ENCODE peak calls at places on chromosomes 13 and 19, in six cellular contexts. J is DMS79; P is thoracic aorta; E is heart right ventricle; T is naive thymus-derived CD4-positive, alpha-beta T cell; D is COR-L47. V is an unnamed sample.
A peak's percentile ranks its signal among the peaks of the same experiment; 100 is the strongest.

GRCh38 chr13:33205804-33206221 is 79.7 kb downstream of the STARD13 start:
- DNase-seq in E (peak; percentile 39), P (no peak), J (no peak), D (no peak), T (no peak), V (no peak)

GRCh38 chr13:95044452-95045205 is 256.6 kb downstream of the ABCC4 start:
- DNase-seq in T (no peak), E (no peak), P (no peak), D (no peak), J (no peak), V (no peak)

GRCh38 chr19:53612762-53613526 is 18.9 kb upstream of the DPRX start:
- DNase-seq in T (no peak), P (no peak), J (no peak), E (no peak), D (no peak), V (no peak)

GRCh38 chr13:33514362-33514761 is 228.8 kb upstream of the STARD13 start:
- DNase-seq in T (no peak), J (no peak), P (no peak), D (no peak), E (no peak), V (no peak)

GRCh38 chr19:53196777-53197396 is 3.7 kb upstream of the ZNF665 start:
- DNase-seq in E (peak; percentile 98), P (peak; percentile 91), T (peak; percentile 90), D (peak; percentile 92), J (peak; percentile 78), V (peak; percentile 29)

GRCh38 chr13:73924607-73925006 is 209.6 kb downstream of the KLF12 start:
- DNase-seq in P (no peak), T (no peak), J (no peak), D (no peak), E (no peak), V (no peak)

GRCh38 chr13:48299591-48299990 is 4.0 kb upstream of the RB1 start:
- DNase-seq in P (no peak), E (no peak), T (no peak), J (no peak), D (no peak), V (no peak)

GRCh38 chr13:56352356-56352755 is 788.4 kb upstream of the PRR20A start:
- DNase-seq in D (no peak), J (no peak), P (no peak), T (no peak), E (no peak), V (no peak)

GRCh38 chr19:6222884-6223283 is 56.9 kb downstream of the MLLT1 start:
- DNase-seq in P (no peak), D (no peak), E (no peak), T (no peak), J (peak; percentile 21), V (peak; percentile 84)

GRCh38 chr19:35904312-35905068 is 2.2 kb downstream of the HCST start:
- DNase-seq in J (no peak), D (no peak), P (no peak), E (no peak), T (no peak), V (no peak)

GRCh38 chr19:46624958-46625661 is at the start of gene PTGIR:
- DNase-seq in P (peak; percentile 82), T (no peak), J (no peak), E (peak; percentile 81), D (no peak), V (peak; percentile 63)

GRCh38 chr13:91270031-91270430 is 77.5 kb upstream of the MIR17HG start:
- DNase-seq in J (no peak), T (no peak), D (no peak), P (no peak), E (no peak), V (no peak)

GRCh38 chr19:48842744-48843162 is 6.5 kb upstream of the HSD17B14 start:
- DNase-seq in T (peak; percentile 59), J (no peak), E (peak; percentile 60), P (no peak), D (peak; percentile 20), V (peak; percentile 47)

GRCh38 chr13:43113603-43114002 is 90.2 kb downstream of the DNAJC15 start:
- DNase-seq in J (no peak), D (no peak), T (no peak), P (no peak), E (no peak), V (no peak)

GRCh38 chr19:49408816-49409440 is 14.3 kb downstream of the PTH2 start:
- DNase-seq in J (no peak), P (no peak), D (no peak), T (no peak), E (no peak), V (no peak)

GRCh38 chr13:105410602-105411001 is 1124.9 kb downstream of the EFNB2 start:
- DNase-seq in P (no peak), T (no peak), E (peak; percentile 49), D (no peak), J (no peak), V (peak; percentile 25)

GRCh38 chr19:5049561-5049960 is 80.6 kb downstream of the KDM4B start:
- DNase-seq in P (no peak), D (no peak), E (no peak), J (no peak), T (no peak), V (no peak)

GRCh38 chr19:2552859-2553258 is 76.9 kb downstream of the GADD45B start:
- DNase-seq in D (no peak), J (no peak), T (peak; percentile 77), P (no peak), E (no peak), V (peak; percentile 74)

GRCh38 chr19:12974301-12975220 is 5.2 kb downstream of the DAND5 start:
- DNase-seq in T (no peak), D (no peak), J (no peak), E (no peak), P (no peak), V (no peak)

GRCh38 chr19:17058236-17058635 is 17.0 kb downstream of the HAUS8 start:
- DNase-seq in J (no peak), D (no peak), P (no peak), E (no peak), T (no peak), V (peak; percentile 34)

GRCh38 chr19:11265785-11266236 is 3.5 kb upstream of the DOCK6 start:
- DNase-seq in T (no peak), P (no peak), E (no peak), J (no peak), D (peak; percentile 21), V (peak; percentile 83)

V was measured in A172.